ENCODE peak calls at places on chromosomes 2 and 18, in five cellular contexts. W is stomach, Q is transverse colon, F is HCT116, G is spleen. A is an unnamed sample. For H3K4me1, the result is how much of the 10 kb centered on the place peaks cover.

GRCh38 chr2:21118302-21118920 is 5.4 kb upstream of the TDRD15 start:
- DNase-seq in W (no peak), Q (no peak), F (peak), G (no peak), A (no peak)

GRCh38 chr18:9333441-9334350 is 877 bp upstream of the TWSG1 start:
- DNase-seq in W (no peak), Q (peak), F (no peak), G (peak), A (peak)

GRCh38 chr18:11981633-11982366 is 493 bp downstream of the IMPA2 start:
- DNase-seq in W (peak), Q (peak), F (no peak), G (peak), A (peak)

GRCh38 chr2:85357736-85358135 is 3.2 kb downstream of the ELMOD3 start:
- DNase-seq in W (no peak), Q (no peak), F (no peak), G (no peak), A (no peak)

GRCh38 chr18:22346968-22347611 is 70.6 kb downstream of the CTAGE1 start:
- DNase-seq in W (peak), Q (peak), F (no peak), G (peak), A (no peak)

GRCh38 chr2:196331143-196331542 is 159.8 kb upstream of the STK17B start:
- DNase-seq in W (peak), Q (peak), F (no peak), G (no peak), A (no peak)

GRCh38 chr2:220104871-220105351 is 477.5 kb downstream of the SLC4A3 start:
- DNase-seq in W (no peak), Q (no peak), F (no peak), G (no peak), A (no peak)

GRCh38 chr2:156845806-156846558 is 409.8 kb downstream of the GPD2 start:
- DNase-seq in W (no peak), Q (no peak), F (no peak), G (no peak), A (no peak)

GRCh38 chr18:58670561-58671121 is 624 bp upstream of the MALT1 start:
- DNase-seq in W (no peak), Q (no peak), F (peak), G (peak), A (no peak)

GRCh38 chr18:36818652-36819051 is 10.2 kb downstream of the TPGS2 start:
- DNase-seq in W (no peak), Q (no peak), F (no peak), G (no peak), A (no peak)

GRCh38 chr2:206230060-206230890 is 44.2 kb upstream of the ZDBF2 start:
- DNase-seq in W (no peak), Q (no peak), F (peak), G (no peak), A (no peak)

GRCh38 chr18:37539236-37539635 is 26.4 kb downstream of the CELF4 start:
- DNase-seq in W (no peak), Q (no peak), F (no peak), G (peak), A (no peak)

GRCh38 chr2:195466427-195466826 is 190.6 kb upstream of the SLC39A10 start:
- DNase-seq in W (no peak), Q (no peak), F (no peak), G (no peak), A (no peak)

GRCh38 chr2:10987861-10988260 is 76.1 kb downstream of the KCNF1 start:
- DNase-seq in W (no peak), Q (no peak), F (no peak), G (no peak), A (no peak)

GRCh38 chr2:152861349-152861942 is 143.0 kb downstream of the ARL6IP6 start:
- DNase-seq in W (peak), Q (peak), F (peak), G (no peak), A (peak)

GRCh38 chr2:20291106-20291564 is 59.5 kb downstream of the PUM2 start:
- DNase-seq in W (peak), Q (peak), F (peak), G (no peak), A (peak)

GRCh38 chr2:178756843-178757242 is 50.4 kb downstream of the TTN start:
- DNase-seq in W (no peak), Q (no peak), F (no peak), G (no peak), A (no peak)

GRCh38 chr2:132448771-132449170 is 32.2 kb downstream of the GPR39 start:
- DNase-seq in W (no peak), Q (peak), F (no peak), G (no peak), A (no peak)

GRCh38 chr2:2012505-2012904 is 268.2 kb upstream of the PXDN start:
- DNase-seq in W (no peak), Q (no peak), F (no peak), G (no peak), A (no peak)

GRCh38 chr2:9556121-9556869 is 665 bp upstream of the ADAM17 start:
- DNase-seq in W (no peak), Q (no peak), F (no peak), G (no peak), A (peak)

GRCh38 chr18:65755616-65756015 is 4.8 kb downstream of the CDH7 start:
- DNase-seq in W (no peak), Q (no peak), F (no peak), G (no peak), A (no peak)

DNA sequence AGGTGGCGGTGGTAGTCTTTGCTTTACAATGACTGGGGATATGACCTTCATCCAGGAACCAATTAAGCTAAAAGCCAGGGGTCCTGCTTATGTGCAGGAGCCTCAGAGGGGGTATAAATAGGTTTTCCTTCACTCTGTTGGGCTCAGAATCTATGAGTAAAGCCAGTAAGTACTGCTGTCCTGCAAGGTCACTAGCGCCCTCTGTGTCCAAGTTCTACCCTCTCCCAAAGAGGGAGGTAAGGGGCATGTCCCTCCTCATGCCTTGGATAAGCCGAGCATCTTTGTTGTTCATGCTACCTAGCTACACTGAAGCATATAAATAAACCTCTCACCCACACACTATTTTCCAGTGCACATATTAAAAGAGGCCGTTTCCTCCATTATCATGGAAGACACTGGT is 79.4 kb downstream of the SPRED2 start:
- DNase-seq in W (no peak), Q (no peak), F (no peak), G (no peak), A (no peak)
- H3K4me1 ChIP-seq in W (under half), Q (under half), F (under half), G (under half), A (under half)

GRCh38 chr2:202289394-202290204 is 24.0 kb downstream of the NOP58 start:
- DNase-seq in W (no peak), Q (no peak), F (no peak), G (no peak), A (no peak)
- TF ChIP-seq POLR2AphosphoS5 in W (no peak), Q (no peak), F (no peak), G (no peak), A (no peak)

DNA sequence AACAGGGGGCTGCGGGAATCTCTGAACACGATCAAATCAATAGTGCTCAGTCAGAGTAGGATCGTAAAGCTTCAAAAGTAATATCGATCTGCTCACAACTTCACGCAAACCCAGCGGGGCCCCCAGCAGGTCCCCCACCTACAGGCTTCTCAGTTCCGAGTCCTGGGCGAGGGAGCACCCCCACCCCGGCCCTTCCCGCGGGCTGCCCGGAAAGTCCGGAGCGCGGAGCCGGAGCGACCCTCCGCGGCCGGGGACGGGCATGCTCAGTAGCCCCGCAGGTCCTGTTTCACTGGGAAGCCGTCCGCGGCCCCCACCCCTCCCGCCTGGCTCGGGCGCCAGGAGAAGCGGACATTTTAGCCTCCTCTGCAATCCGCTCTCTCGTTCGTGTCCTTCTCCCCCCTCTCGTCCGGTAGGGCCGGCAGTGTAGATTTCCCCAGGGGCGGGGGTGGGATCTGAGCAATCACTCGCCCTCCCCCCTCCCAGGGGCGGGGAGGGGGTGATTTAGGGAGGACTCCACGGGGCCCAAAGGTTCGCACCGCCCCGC is 3.3 kb upstream of the SPRED2 start:
- DNase-seq in W (peak), Q (peak), F (peak), G (peak), A (peak)
- TF ChIP-seq POLR2A in W (no peak), Q (no peak), F (no peak), G (no peak), A (peak)

DNA sequence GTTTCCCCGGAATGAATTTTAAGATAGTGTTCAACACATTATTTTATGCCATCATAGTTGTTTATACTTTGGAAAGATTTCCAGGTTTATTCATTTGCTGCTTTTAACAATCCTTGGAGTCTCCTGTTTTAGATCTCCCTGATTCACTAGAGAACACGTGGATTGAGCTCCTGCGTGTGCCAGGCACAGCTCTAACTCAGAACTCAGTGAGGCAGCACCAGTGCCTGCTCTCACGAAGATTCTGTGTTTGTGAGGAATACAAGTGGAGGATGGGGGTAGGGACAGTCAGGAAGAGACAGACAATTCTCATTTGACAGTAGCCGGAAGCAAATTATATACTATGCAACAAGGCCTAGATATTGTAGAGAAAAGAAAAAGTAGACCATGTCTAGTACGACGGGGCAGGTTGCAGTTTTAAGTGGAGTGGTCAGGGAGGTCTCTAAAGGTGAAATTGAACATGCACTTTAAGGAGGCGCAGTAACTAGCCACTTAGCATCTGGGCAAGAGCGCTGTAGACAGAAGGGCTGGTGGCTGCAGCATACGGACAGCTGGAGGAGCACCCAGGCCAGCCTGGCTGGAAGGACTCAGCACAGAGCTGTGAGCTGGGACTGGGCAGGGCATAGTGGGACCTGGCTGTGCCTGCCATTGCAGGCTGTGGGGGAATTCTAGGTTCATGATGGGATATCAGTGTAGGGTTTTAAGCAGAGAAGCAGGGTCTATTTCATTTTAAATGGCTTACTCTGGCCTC is 24.3 kb downstream of the RNF144A start:
- DNase-seq in W (no peak), Q (no peak), F (no peak), G (no peak), A (peak)
- H3K4me1 ChIP-seq in W (under half), Q (under half), F (under half), G (under half), A (under half)

DNA sequence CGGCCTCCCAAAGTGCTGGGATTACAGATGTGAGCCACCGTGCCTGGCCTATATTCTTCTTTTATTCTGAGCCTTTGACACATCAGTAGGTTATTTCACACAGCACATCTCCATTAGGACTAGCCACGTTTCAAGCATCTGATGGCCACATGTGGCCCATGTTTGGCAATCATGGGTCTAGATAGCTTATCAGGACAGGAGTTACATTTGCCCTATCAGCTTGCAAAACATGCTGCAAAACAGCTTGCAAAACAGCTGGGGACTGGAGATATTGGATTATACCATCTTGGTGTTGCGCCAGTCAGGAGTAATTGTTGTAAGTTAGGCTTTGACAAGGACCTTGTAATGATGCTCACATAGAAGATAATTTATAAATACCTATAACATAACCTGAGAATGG is 94.9 kb downstream of the GBX2 start:
- DNase-seq in W (no peak), Q (no peak), F (no peak), G (no peak), A (no peak)
- TF ChIP-seq POLR2AphosphoS5 in W (no peak), Q (no peak), F (no peak), G (no peak), A (no peak)

DNA sequence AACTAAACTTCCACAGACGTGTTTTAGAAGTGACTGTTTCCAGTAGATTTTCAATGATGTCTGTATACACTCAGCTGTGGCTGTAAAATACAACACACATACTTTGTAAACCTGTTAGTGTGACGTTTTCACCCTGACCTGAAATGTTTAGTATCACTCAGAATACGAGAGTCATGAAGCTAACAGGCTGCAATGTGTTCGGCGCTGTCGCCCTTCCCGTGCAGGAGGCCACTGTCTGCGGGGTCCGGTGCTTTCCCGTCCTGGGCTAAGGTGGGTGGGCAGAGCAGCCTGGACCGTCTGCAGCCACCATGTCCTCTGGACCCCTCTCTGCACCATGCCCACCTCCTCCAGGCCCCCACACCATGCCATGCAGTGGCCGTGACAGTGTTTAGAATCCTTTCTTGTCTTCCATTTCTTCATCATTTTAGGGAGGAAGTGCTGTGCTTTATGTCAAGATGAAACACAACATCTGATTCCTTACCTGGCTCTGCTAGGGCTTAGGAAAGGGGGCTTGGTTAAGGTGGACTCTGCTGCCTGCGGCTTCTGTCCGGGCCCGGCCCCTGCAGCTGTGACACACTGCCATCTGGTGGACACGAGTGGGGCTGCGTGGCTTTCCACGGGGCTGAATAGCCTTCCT is 53.8 kb upstream of the RBM44 start:
- DNase-seq in W (peak), Q (peak), F (peak), G (peak), A (peak)
- TF ChIP-seq POLR2A in W (no peak), Q (no peak), F (no peak), G (no peak), A (no peak)

DNA sequence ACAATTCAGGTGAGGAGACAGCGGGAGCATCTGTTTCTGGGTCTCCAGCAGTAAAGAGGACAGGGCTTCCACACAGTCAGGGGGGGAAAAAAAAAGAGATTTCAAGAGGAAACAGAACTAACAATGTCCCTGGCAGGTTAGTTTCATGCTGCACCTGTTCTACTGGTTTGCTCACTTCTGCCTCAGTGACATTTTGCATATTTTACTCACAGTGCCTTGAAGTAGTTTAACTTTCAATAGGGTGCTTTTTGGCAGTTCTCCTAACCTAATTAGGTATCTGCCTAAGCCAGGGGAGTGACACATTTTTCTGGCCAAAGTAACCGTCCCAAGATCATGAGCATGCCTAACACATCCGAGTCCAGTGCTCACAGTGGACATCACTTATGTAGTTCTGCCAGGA is 109.0 kb upstream of the ALK start:
- DNase-seq in W (no peak), Q (no peak), F (no peak), G (no peak), A (no peak)
- H3K4me1 ChIP-seq in W (under half), Q (under half), F (under half), G (under half), A (under half)

GRCh38 chr2:226800941-226801784 is 1.5 kb upstream of the IRS1 start:
- DNase-seq in W (peak), Q (peak), F (no peak), G (peak), A (peak)
- TF ChIP-seq POLR2AphosphoS5 in W (peak), Q (peak), F (no peak), G (peak), A (peak)